ENCODE peak calls at places on chromosomes 13 and 19, in seven cellular contexts. D is stimulated activated CD8-positive, alpha-beta memory T cell treated with anti-CD3 and anti-CD28 coated beads, Interleukin-2, amount 100 ng/mL, for 1 hour; O is stimulated activated CD4-positive, alpha-beta T cell treated with anti-CD3 and anti-CD28 coated beads, Interleukin-15, amount 100 ng/mL, for 1 hour; J is dorsolateral prefrontal cortex; Y is psoas muscle; E is HCEC 1CT; K is NCI-H1417 treated with DMSO at 0.1 percent for 48 hours. T is an unnamed sample.

GRCh38 chr13:98216135-98216565 is 39.1 kb upstream of the RNF113B start:
- DNase-seq in D (no peak), O (no peak), J (no peak), Y (peak; percentile 50), E (peak; percentile 89), K (no peak), T (peak; percentile 75)

GRCh38 chr13:100392709-100393630 is 195.6 kb downstream of the GGACT start:
- DNase-seq in D (peak; percentile 29), O (peak; percentile 20), J (no peak), Y (peak; percentile 75), E (peak; percentile 99), K (no peak), T (no peak)

GRCh38 chr19:17889609-17890214 is 18.0 kb downstream of the SLC5A5 start:
- DNase-seq in D (no peak), O (no peak), J (no peak), Y (no peak), E (no peak), K (no peak), T (no peak)

GRCh38 chr13:28320884-28321574 is 173.9 kb downstream of the FLT1 start:
- DNase-seq in D (no peak), O (no peak), J (no peak), Y (no peak), E (peak; percentile 43), K (no peak), T (no peak)

GRCh38 chr13:33806470-33807248 is 11.3 kb upstream of the RFC3 start:
- DNase-seq in D (no peak), O (no peak), J (no peak), Y (no peak), E (no peak), K (no peak), T (no peak)

GRCh38 chr19:41296323-41296935 is 13.5 kb upstream of the CCDC97 start:
- DNase-seq in D (no peak), O (no peak), J (no peak), Y (no peak), E (no peak), K (no peak), T (no peak)

GRCh38 chr13:110562696-110563462 is 1.4 kb upstream of the RAB20 start:
- DNase-seq in D (no peak), O (no peak), J (no peak), Y (no peak), E (no peak), K (no peak), T (no peak)

GRCh38 chr13:110546933-110547332 is 14.6 kb downstream of the RAB20 start:
- DNase-seq in D (no peak), O (no peak), J (peak; percentile 22), Y (peak; percentile 76), E (peak; percentile 87), K (no peak), T (no peak)

GRCh38 chr13:53198017-53198416 is 169.4 kb downstream of the OLFM4 start:
- DNase-seq in D (no peak), O (no peak), J (no peak), Y (no peak), E (no peak), K (peak; percentile 69), T (no peak)

GRCh38 chr13:53260594-53260993 is 232.0 kb downstream of the OLFM4 start:
- DNase-seq in D (no peak), O (no peak), J (no peak), Y (no peak), E (no peak), K (no peak), T (no peak)

GRCh38 chr13:43444085-43444484 is 342.7 kb downstream of the ENOX1 start:
- DNase-seq in D (no peak), O (no peak), J (no peak), Y (no peak), E (no peak), K (no peak), T (no peak)

GRCh38 chr13:106561551-106562170 is 6.3 kb downstream of the ARGLU1 start:
- DNase-seq in D (no peak), O (peak; percentile 13), J (no peak), Y (no peak), E (no peak), K (no peak), T (no peak)

GRCh38 chr13:33364192-33364591 is 78.6 kb upstream of the STARD13 start:
- DNase-seq in D (no peak), O (no peak), J (no peak), Y (no peak), E (no peak), K (no peak), T (no peak)

GRCh38 chr19:48367855-48368254 is 3.7 kb downstream of the SYNGR4 start:
- DNase-seq in D (no peak), O (no peak), J (no peak), Y (no peak), E (no peak), K (no peak), T (no peak)

GRCh38 chr13:43787998-43788397 is 1.2 kb upstream of the ENOX1 start:
- DNase-seq in D (no peak), O (no peak), J (peak; percentile 38), Y (no peak), E (peak; percentile 67), K (no peak), T (no peak)

GRCh38 chr13:94480672-94481145 is 1.2 kb upstream of the DCT start:
- DNase-seq in D (no peak), O (no peak), J (no peak), Y (peak; percentile 45), E (peak; percentile 58), K (no peak), T (no peak)

GRCh38 chr19:4067396-4068057 is 828 bp upstream of the ZBTB7A start:
- DNase-seq in D (no peak), O (no peak), J (no peak), Y (peak; percentile 48), E (no peak), K (no peak), T (no peak)

GRCh38 chr19:4081441-4082129 is 14.9 kb upstream of the ZBTB7A start:
- DNase-seq in D (no peak), O (no peak), J (no peak), Y (no peak), E (peak; percentile 36), K (no peak), T (no peak)

T was measured in NCI-H1048.